ENCODE peak calls at places on chromosomes 7 and 10, in five cellular contexts. One of them, this sample, is unnamed.

GRCh38 chr7:15561840-15562239 is at the start of gene AGMO:
- DNase-seq in fibroblast of pulmonary artery: peak; percentile 28
- DNase-seq in colonic mucosa: peak; percentile 87
- DNase-seq in fibroblast of lung: no peak
- DNase-seq in gastrocnemius medialis: peak; percentile 48
- DNase-seq in this sample: no peak

GRCh38 chr7:75687246-75688088 is 51.3 kb downstream of the HIP1 start:
- DNase-seq in fibroblast of pulmonary artery: no peak
- DNase-seq in fibroblast of lung: no peak
- DNase-seq in gastrocnemius medialis: no peak
- DNase-seq in colonic mucosa: no peak
- DNase-seq in this sample: no peak

GRCh38 chr7:73451780-73452398 is 18.3 kb downstream of the FZD9 start:
- DNase-seq in fibroblast of pulmonary artery: peak; percentile 82
- DNase-seq in gastrocnemius medialis: no peak
- DNase-seq in fibroblast of lung: peak; percentile 46
- DNase-seq in colonic mucosa: no peak
- DNase-seq in this sample: peak; percentile 39

GRCh38 chr10:129114588-129114987 is 352.5 kb upstream of the MGMT start:
- DNase-seq in fibroblast of lung: no peak
- DNase-seq in gastrocnemius medialis: no peak
- DNase-seq in fibroblast of pulmonary artery: no peak
- DNase-seq in colonic mucosa: no peak
- DNase-seq in this sample: no peak

GRCh38 chr10:6154566-6154965 is 48.2 kb upstream of the PFKFB3 start:
- DNase-seq in colonic mucosa: no peak
- DNase-seq in gastrocnemius medialis: no peak
- DNase-seq in fibroblast of pulmonary artery: no peak
- DNase-seq in fibroblast of lung: no peak
- DNase-seq in this sample: no peak

GRCh38 chr10:31599626-31600504 is 280.8 kb downstream of the ZEB1 start:
- DNase-seq in colonic mucosa: no peak
- DNase-seq in fibroblast of pulmonary artery: no peak
- DNase-seq in gastrocnemius medialis: no peak
- DNase-seq in fibroblast of lung: no peak
- DNase-seq in this sample: no peak

GRCh38 chr10:11387044-11387443 is 224.4 kb downstream of the USP6NL start:
- DNase-seq in fibroblast of lung: no peak
- DNase-seq in fibroblast of pulmonary artery: no peak
- DNase-seq in gastrocnemius medialis: no peak
- DNase-seq in colonic mucosa: no peak
- DNase-seq in this sample: no peak

GRCh38 chr10:13632879-13633437 is 46.2 kb downstream of the PRPF18 start:
- DNase-seq in colonic mucosa: no peak
- DNase-seq in fibroblast of pulmonary artery: no peak
- DNase-seq in gastrocnemius medialis: peak; percentile 43
- DNase-seq in fibroblast of lung: no peak
- DNase-seq in this sample: no peak

GRCh38 chr7:25171516-25171915 is 46.5 kb upstream of the CYCS start:
- DNase-seq in fibroblast of lung: no peak
- DNase-seq in colonic mucosa: no peak
- DNase-seq in gastrocnemius medialis: no peak
- DNase-seq in fibroblast of pulmonary artery: no peak
- DNase-seq in this sample: no peak

GRCh38 chr7:16071246-16071857 is 350.0 kb downstream of the CRPPA start:
- DNase-seq in gastrocnemius medialis: no peak
- DNase-seq in fibroblast of pulmonary artery: peak; percentile 80
- DNase-seq in colonic mucosa: no peak
- DNase-seq in fibroblast of lung: peak; percentile 42
- DNase-seq in this sample: peak; percentile 50

GRCh38 chr7:112080441-112080840 is 125.8 kb downstream of the DOCK4 start:
- DNase-seq in fibroblast of pulmonary artery: peak; percentile 98
- DNase-seq in gastrocnemius medialis: peak; percentile 23
- DNase-seq in colonic mucosa: no peak
- DNase-seq in fibroblast of lung: peak; percentile 87
- DNase-seq in this sample: peak; percentile 50

GRCh38 chr7:112081778-112082177 is 124.4 kb downstream of the DOCK4 start:
- DNase-seq in fibroblast of pulmonary artery: no peak
- DNase-seq in fibroblast of lung: no peak
- DNase-seq in gastrocnemius medialis: peak; percentile 30
- DNase-seq in colonic mucosa: no peak
- DNase-seq in this sample: no peak

GRCh38 chr7:112079122-112079521 is 127.1 kb downstream of the DOCK4 start:
- DNase-seq in fibroblast of lung: no peak
- DNase-seq in gastrocnemius medialis: no peak
- DNase-seq in fibroblast of pulmonary artery: no peak
- DNase-seq in colonic mucosa: no peak
- DNase-seq in this sample: no peak

GRCh38 chr7:112080974-112081373 is 125.2 kb downstream of the DOCK4 start:
- DNase-seq in gastrocnemius medialis: peak; percentile 24
- DNase-seq in colonic mucosa: no peak
- DNase-seq in fibroblast of lung: peak; percentile 55
- DNase-seq in fibroblast of pulmonary artery: peak; percentile 35
- DNase-seq in this sample: no peak

GRCh38 chr7:112079671-112080070 is 126.5 kb downstream of the DOCK4 start:
- DNase-seq in fibroblast of pulmonary artery: peak; percentile 44
- DNase-seq in fibroblast of lung: peak; percentile 5
- DNase-seq in colonic mucosa: no peak
- DNase-seq in gastrocnemius medialis: no peak
- DNase-seq in this sample: no peak
- TF ChIP-seq CTCF in fibroblast of pulmonary artery: peak; percentile 31
- TF ChIP-seq CTCF in fibroblast of lung: no peak
- TF ChIP-seq CTCF in colonic mucosa: no peak
- TF ChIP-seq CTCF in gastrocnemius medialis: no peak
- TF ChIP-seq CTCF in this sample: no peak

GRCh38 chr10:110268931-110269640 is 35.6 kb downstream of the SMNDC1 start:
- DNase-seq in colonic mucosa: no peak
- DNase-seq in gastrocnemius medialis: no peak
- DNase-seq in fibroblast of lung: no peak
- DNase-seq in fibroblast of pulmonary artery: no peak
- DNase-seq in this sample: no peak
- H3K4me3 ChIP-seq in colonic mucosa: no peak overlapping the region
- H3K4me3 ChIP-seq in gastrocnemius medialis: peak overlapping the region; percentile 48
- H3K4me3 ChIP-seq in fibroblast of lung: peak overlapping the region; percentile 33
- H3K4me3 ChIP-seq in fibroblast of pulmonary artery: peak overlapping the region; percentile 21
- H3K4me3 ChIP-seq in this sample: no peak overlapping the region

GRCh38 chr10:25965584-25965983 is 31.6 kb downstream of the MYO3A start:
- DNase-seq in gastrocnemius medialis: no peak
- DNase-seq in fibroblast of lung: no peak
- DNase-seq in fibroblast of pulmonary artery: no peak
- DNase-seq in colonic mucosa: no peak
- DNase-seq in this sample: no peak
- TF ChIP-seq CTCF in gastrocnemius medialis: no peak
- TF ChIP-seq CTCF in fibroblast of lung: no peak
- TF ChIP-seq CTCF in fibroblast of pulmonary artery: no peak
- TF ChIP-seq CTCF in colonic mucosa: no peak
- TF ChIP-seq CTCF in this sample: no peak

DNA sequence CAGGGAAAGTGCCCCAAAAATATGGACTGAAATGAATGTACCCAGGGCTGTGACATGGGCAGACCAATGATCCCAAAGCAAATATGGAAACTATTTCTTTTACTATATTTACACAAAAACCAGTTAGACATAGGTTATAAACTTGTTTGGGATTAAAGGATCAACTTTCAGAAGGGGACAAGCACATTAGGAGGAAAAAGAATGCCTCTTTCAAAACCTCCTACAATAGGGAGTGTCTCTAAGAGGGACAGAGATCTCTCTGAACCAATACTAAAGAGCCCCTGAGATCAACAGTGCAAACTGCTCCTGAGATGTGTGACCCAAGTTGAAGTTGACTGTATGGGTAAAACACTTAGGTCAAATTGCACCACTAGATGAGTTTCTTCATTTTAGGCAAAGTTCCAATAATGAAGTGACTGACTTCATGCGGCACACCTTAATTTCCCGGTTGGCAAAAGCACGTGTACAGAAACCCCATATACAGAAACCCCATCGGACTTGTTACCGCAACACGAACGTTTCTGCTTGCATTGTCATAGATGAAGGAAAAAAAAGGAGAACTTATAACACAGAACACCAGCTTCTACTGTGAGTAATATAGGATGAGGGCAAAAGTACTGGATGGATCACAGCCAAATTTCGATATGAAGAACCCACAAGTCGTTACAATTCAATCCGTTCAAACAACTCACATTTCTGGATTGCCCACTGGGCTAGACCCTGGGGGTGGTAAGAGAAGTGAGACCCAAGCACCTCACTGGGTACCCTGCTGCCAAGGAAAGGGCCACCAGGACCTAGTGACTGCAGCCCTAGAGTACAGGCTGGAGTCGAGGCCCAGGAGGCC is 4.3 kb downstream of the SVIL start:
- DNase-seq in gastrocnemius medialis: no peak
- DNase-seq in fibroblast of lung: no peak
- DNase-seq in fibroblast of pulmonary artery: no peak
- DNase-seq in colonic mucosa: peak; percentile 45
- DNase-seq in this sample: no peak
- H3K4me3 ChIP-seq in gastrocnemius medialis: peak overlapping the region; percentile 52
- H3K4me3 ChIP-seq in fibroblast of lung: no peak overlapping the region
- H3K4me3 ChIP-seq in fibroblast of pulmonary artery: no peak overlapping the region
- H3K4me3 ChIP-seq in colonic mucosa: no peak overlapping the region
- H3K4me3 ChIP-seq in this sample: no peak overlapping the region

This sample was measured in HFF-Myc.